ENCODE peak calls at places on chromosomes 5 and 9, in ten cellular contexts. One of them, this sample, is unnamed.

GRCh38 chr5:173767580-173768266 is 120.4 kb upstream of the CPEB4 start:
- DNase-seq in Ammon's horn: no peak
- DNase-seq in BE2C: no peak
- DNase-seq in breast epithelium: no peak
- DNase-seq in iPS-NIHi11: no peak
- DNase-seq in NCI-H774: no peak
- DNase-seq in colonic mucosa: no peak
- DNase-seq in T-helper 17 cell: no peak
- DNase-seq in activated T-cell treated with anti-CD3 and anti-CD28 coated beads for 48 hours: no peak
- DNase-seq in cardiac fibroblast: no peak
- DNase-seq in this sample: no peak

GRCh38 chr9:90810686-90811085 is 9.1 kb downstream of the SYK start:
- DNase-seq in Ammon's horn: no peak
- DNase-seq in BE2C: no peak
- DNase-seq in breast epithelium: no peak
- DNase-seq in iPS-NIHi11: no peak
- DNase-seq in NCI-H774: no peak
- DNase-seq in colonic mucosa: no peak
- DNase-seq in T-helper 17 cell: no peak
- DNase-seq in activated T-cell treated with anti-CD3 and anti-CD28 coated beads for 48 hours: no peak
- DNase-seq in cardiac fibroblast: no peak
- DNase-seq in this sample: no peak

GRCh38 chr5:125408582-125409069 is 662.2 kb upstream of the ZNF608 start:
- DNase-seq in Ammon's horn: no peak
- DNase-seq in BE2C: peak
- DNase-seq in breast epithelium: no peak
- DNase-seq in iPS-NIHi11: no peak
- DNase-seq in NCI-H774: no peak
- DNase-seq in colonic mucosa: peak
- DNase-seq in T-helper 17 cell: no peak
- DNase-seq in activated T-cell treated with anti-CD3 and anti-CD28 coated beads for 48 hours: no peak
- DNase-seq in cardiac fibroblast: peak
- DNase-seq in this sample: peak

GRCh38 chr9:35606726-35607125 is 1.7 kb downstream of the TESK1 start:
- DNase-seq in Ammon's horn: no peak
- DNase-seq in BE2C: no peak
- DNase-seq in breast epithelium: no peak
- DNase-seq in iPS-NIHi11: no peak
- DNase-seq in NCI-H774: no peak
- DNase-seq in colonic mucosa: no peak
- DNase-seq in T-helper 17 cell: no peak
- DNase-seq in activated T-cell treated with anti-CD3 and anti-CD28 coated beads for 48 hours: no peak
- DNase-seq in cardiac fibroblast: no peak
- DNase-seq in this sample: no peak

GRCh38 chr9:136937186-136938001 is 7.1 kb downstream of the FBXW5 start:
- DNase-seq in Ammon's horn: no peak
- DNase-seq in BE2C: no peak
- DNase-seq in breast epithelium: no peak
- DNase-seq in iPS-NIHi11: no peak
- DNase-seq in NCI-H774: no peak
- DNase-seq in colonic mucosa: no peak
- DNase-seq in T-helper 17 cell: no peak
- DNase-seq in activated T-cell treated with anti-CD3 and anti-CD28 coated beads for 48 hours: no peak
- DNase-seq in cardiac fibroblast: no peak
- DNase-seq in this sample: no peak

GRCh38 chr5:116573617-116574431 is 799 bp downstream of the SEMA6A start:
- DNase-seq in Ammon's horn: peak
- DNase-seq in BE2C: peak
- DNase-seq in breast epithelium: no peak
- DNase-seq in iPS-NIHi11: peak
- DNase-seq in NCI-H774: no peak
- DNase-seq in colonic mucosa: peak
- DNase-seq in T-helper 17 cell: no peak
- DNase-seq in activated T-cell treated with anti-CD3 and anti-CD28 coated beads for 48 hours: no peak
- DNase-seq in cardiac fibroblast: peak
- DNase-seq in this sample: peak

GRCh38 chr5:135715267-135716050 is 119.0 kb upstream of the SLC25A48 start:
- DNase-seq in Ammon's horn: no peak
- DNase-seq in BE2C: no peak
- DNase-seq in breast epithelium: no peak
- DNase-seq in iPS-NIHi11: no peak
- DNase-seq in NCI-H774: no peak
- DNase-seq in colonic mucosa: peak
- DNase-seq in T-helper 17 cell: no peak
- DNase-seq in activated T-cell treated with anti-CD3 and anti-CD28 coated beads for 48 hours: no peak
- DNase-seq in cardiac fibroblast: no peak
- DNase-seq in this sample: no peak

GRCh38 chr9:93684161-93684765 is 107.9 kb downstream of the PHF2 start:
- DNase-seq in Ammon's horn: no peak
- DNase-seq in BE2C: no peak
- DNase-seq in breast epithelium: peak
- DNase-seq in iPS-NIHi11: peak
- DNase-seq in NCI-H774: no peak
- DNase-seq in colonic mucosa: peak
- DNase-seq in T-helper 17 cell: no peak
- DNase-seq in activated T-cell treated with anti-CD3 and anti-CD28 coated beads for 48 hours: no peak
- DNase-seq in cardiac fibroblast: no peak
- DNase-seq in this sample: no peak

GRCh38 chr9:33517373-33517772 is 6.7 kb upstream of the ANKRD18B start:
- DNase-seq in Ammon's horn: peak
- DNase-seq in BE2C: peak
- DNase-seq in breast epithelium: no peak
- DNase-seq in iPS-NIHi11: peak
- DNase-seq in NCI-H774: no peak
- DNase-seq in colonic mucosa: no peak
- DNase-seq in T-helper 17 cell: no peak
- DNase-seq in activated T-cell treated with anti-CD3 and anti-CD28 coated beads for 48 hours: no peak
- DNase-seq in cardiac fibroblast: peak
- DNase-seq in this sample: peak

GRCh38 chr9:21153688-21154608 is 12.3 kb upstream of the IFNW1 start:
- DNase-seq in Ammon's horn: peak
- DNase-seq in BE2C: no peak
- DNase-seq in breast epithelium: no peak
- DNase-seq in iPS-NIHi11: peak
- DNase-seq in NCI-H774: peak
- DNase-seq in colonic mucosa: no peak
- DNase-seq in T-helper 17 cell: no peak
- DNase-seq in activated T-cell treated with anti-CD3 and anti-CD28 coated beads for 48 hours: no peak
- DNase-seq in cardiac fibroblast: peak
- DNase-seq in this sample: peak

GRCh38 chr5:133232011-133232410 is 180.2 kb downstream of the HSPA4 start:
- DNase-seq in Ammon's horn: no peak
- DNase-seq in BE2C: no peak
- DNase-seq in breast epithelium: no peak
- DNase-seq in iPS-NIHi11: no peak
- DNase-seq in NCI-H774: no peak
- DNase-seq in colonic mucosa: peak
- DNase-seq in T-helper 17 cell: no peak
- DNase-seq in activated T-cell treated with anti-CD3 and anti-CD28 coated beads for 48 hours: no peak
- DNase-seq in cardiac fibroblast: no peak
- DNase-seq in this sample: no peak

GRCh38 chr5:43000198-43000840 is 39.8 kb downstream of the ANXA2R start:
- DNase-seq in Ammon's horn: no peak
- DNase-seq in BE2C: no peak
- DNase-seq in breast epithelium: no peak
- DNase-seq in iPS-NIHi11: peak
- DNase-seq in NCI-H774: no peak
- DNase-seq in colonic mucosa: no peak
- DNase-seq in T-helper 17 cell: no peak
- DNase-seq in activated T-cell treated with anti-CD3 and anti-CD28 coated beads for 48 hours: no peak
- DNase-seq in cardiac fibroblast: peak
- DNase-seq in this sample: peak

GRCh38 chr9:87725900-87726709 is at the start of gene CTSL:
- DNase-seq in Ammon's horn: peak
- DNase-seq in BE2C: peak
- DNase-seq in breast epithelium: peak
- DNase-seq in iPS-NIHi11: peak
- DNase-seq in NCI-H774: no peak
- DNase-seq in colonic mucosa: peak
- DNase-seq in T-helper 17 cell: no peak
- DNase-seq in activated T-cell treated with anti-CD3 and anti-CD28 coated beads for 48 hours: peak
- DNase-seq in cardiac fibroblast: peak
- DNase-seq in this sample: peak

GRCh38 chr5:115770466-115770865 is 46.0 kb downstream of the CDO1 start:
- DNase-seq in Ammon's horn: no peak
- DNase-seq in BE2C: peak
- DNase-seq in breast epithelium: no peak
- DNase-seq in iPS-NIHi11: peak
- DNase-seq in NCI-H774: no peak
- DNase-seq in colonic mucosa: peak
- DNase-seq in T-helper 17 cell: no peak
- DNase-seq in activated T-cell treated with anti-CD3 and anti-CD28 coated beads for 48 hours: no peak
- DNase-seq in cardiac fibroblast: no peak
- DNase-seq in this sample: no peak

GRCh38 chr9:101418518-101419111 is 17.0 kb downstream of the ALDOB start:
- DNase-seq in Ammon's horn: no peak
- DNase-seq in BE2C: no peak
- DNase-seq in breast epithelium: no peak
- DNase-seq in iPS-NIHi11: no peak
- DNase-seq in NCI-H774: no peak
- DNase-seq in colonic mucosa: no peak
- DNase-seq in T-helper 17 cell: no peak
- DNase-seq in activated T-cell treated with anti-CD3 and anti-CD28 coated beads for 48 hours: no peak
- DNase-seq in cardiac fibroblast: no peak
- DNase-seq in this sample: peak

GRCh38 chr9:126347093-126347492 is 20.5 kb downstream of the MVB12B start:
- DNase-seq in Ammon's horn: no peak
- DNase-seq in BE2C: no peak
- DNase-seq in breast epithelium: no peak
- DNase-seq in iPS-NIHi11: no peak
- DNase-seq in NCI-H774: no peak
- DNase-seq in colonic mucosa: no peak
- DNase-seq in T-helper 17 cell: no peak
- DNase-seq in activated T-cell treated with anti-CD3 and anti-CD28 coated beads for 48 hours: no peak
- DNase-seq in cardiac fibroblast: no peak
- DNase-seq in this sample: no peak

GRCh38 chr9:131809941-131810344 is 70.1 kb upstream of the RAPGEF1 start:
- DNase-seq in Ammon's horn: peak
- DNase-seq in BE2C: no peak
- DNase-seq in breast epithelium: no peak
- DNase-seq in iPS-NIHi11: no peak
- DNase-seq in NCI-H774: no peak
- DNase-seq in colonic mucosa: no peak
- DNase-seq in T-helper 17 cell: no peak
- DNase-seq in activated T-cell treated with anti-CD3 and anti-CD28 coated beads for 48 hours: no peak
- DNase-seq in cardiac fibroblast: peak
- DNase-seq in this sample: peak

GRCh38 chr9:36074055-36074454 is 37.3 kb downstream of the RECK start:
- DNase-seq in Ammon's horn: no peak
- DNase-seq in BE2C: no peak
- DNase-seq in breast epithelium: no peak
- DNase-seq in iPS-NIHi11: no peak
- DNase-seq in NCI-H774: no peak
- DNase-seq in colonic mucosa: no peak
- DNase-seq in T-helper 17 cell: no peak
- DNase-seq in activated T-cell treated with anti-CD3 and anti-CD28 coated beads for 48 hours: no peak
- DNase-seq in cardiac fibroblast: no peak
- DNase-seq in this sample: no peak

GRCh38 chr5:59126665-59127354 is 543.9 kb downstream of the RAB3C start:
- DNase-seq in Ammon's horn: peak
- DNase-seq in BE2C: peak
- DNase-seq in breast epithelium: no peak
- DNase-seq in iPS-NIHi11: no peak
- DNase-seq in NCI-H774: no peak
- DNase-seq in colonic mucosa: no peak
- DNase-seq in T-helper 17 cell: no peak
- DNase-seq in activated T-cell treated with anti-CD3 and anti-CD28 coated beads for 48 hours: no peak
- DNase-seq in cardiac fibroblast: peak
- DNase-seq in this sample: peak

GRCh38 chr9:98547606-98548005 is 161.1 kb downstream of the GABBR2 start:
- DNase-seq in Ammon's horn: no peak
- DNase-seq in BE2C: no peak
- DNase-seq in breast epithelium: no peak
- DNase-seq in iPS-NIHi11: no peak
- DNase-seq in NCI-H774: no peak
- DNase-seq in colonic mucosa: no peak
- DNase-seq in T-helper 17 cell: no peak
- DNase-seq in activated T-cell treated with anti-CD3 and anti-CD28 coated beads for 48 hours: no peak
- DNase-seq in cardiac fibroblast: no peak
- DNase-seq in this sample: no peak

GRCh38 chr5:112146323-112146848 is 272.7 kb downstream of the EPB41L4A start:
- DNase-seq in Ammon's horn: no peak
- DNase-seq in BE2C: no peak
- DNase-seq in breast epithelium: no peak
- DNase-seq in iPS-NIHi11: no peak
- DNase-seq in NCI-H774: no peak
- DNase-seq in colonic mucosa: no peak
- DNase-seq in T-helper 17 cell: no peak
- DNase-seq in activated T-cell treated with anti-CD3 and anti-CD28 coated beads for 48 hours: no peak
- DNase-seq in cardiac fibroblast: peak
- DNase-seq in this sample: peak

GRCh38 chr9:93669116-93669957 is 93.0 kb downstream of the PHF2 start:
- DNase-seq in Ammon's horn: no peak
- DNase-seq in BE2C: peak
- DNase-seq in breast epithelium: peak
- DNase-seq in iPS-NIHi11: no peak
- DNase-seq in NCI-H774: no peak
- DNase-seq in colonic mucosa: peak
- DNase-seq in T-helper 17 cell: peak
- DNase-seq in activated T-cell treated with anti-CD3 and anti-CD28 coated beads for 48 hours: no peak
- DNase-seq in cardiac fibroblast: no peak
- DNase-seq in this sample: no peak

GRCh38 chr5:141934099-141934844 is 10.6 kb downstream of the DELE1 start:
- DNase-seq in Ammon's horn: no peak
- DNase-seq in BE2C: peak
- DNase-seq in breast epithelium: no peak
- DNase-seq in iPS-NIHi11: no peak
- DNase-seq in NCI-H774: peak
- DNase-seq in colonic mucosa: peak
- DNase-seq in T-helper 17 cell: no peak
- DNase-seq in activated T-cell treated with anti-CD3 and anti-CD28 coated beads for 48 hours: no peak
- DNase-seq in cardiac fibroblast: peak
- DNase-seq in this sample: no peak

GRCh38 chr9:134570151-134570621 is 71.4 kb upstream of the COL5A1 start:
- DNase-seq in Ammon's horn: no peak
- DNase-seq in BE2C: no peak
- DNase-seq in breast epithelium: peak
- DNase-seq in iPS-NIHi11: peak
- DNase-seq in NCI-H774: no peak
- DNase-seq in colonic mucosa: no peak
- DNase-seq in T-helper 17 cell: no peak
- DNase-seq in activated T-cell treated with anti-CD3 and anti-CD28 coated beads for 48 hours: no peak
- DNase-seq in cardiac fibroblast: no peak
- DNase-seq in this sample: no peak

GRCh38 chr5:132020568-132021339 is 9.3 kb upstream of the ACSL6 start:
- DNase-seq in Ammon's horn: no peak
- DNase-seq in BE2C: no peak
- DNase-seq in breast epithelium: no peak
- DNase-seq in iPS-NIHi11: no peak
- DNase-seq in NCI-H774: no peak
- DNase-seq in colonic mucosa: peak
- DNase-seq in T-helper 17 cell: no peak
- DNase-seq in activated T-cell treated with anti-CD3 and anti-CD28 coated beads for 48 hours: no peak
- DNase-seq in cardiac fibroblast: no peak
- DNase-seq in this sample: no peak

GRCh38 chr5:179129607-179130071 is 69.5 kb downstream of the ZNF354C start:
- DNase-seq in Ammon's horn: no peak
- DNase-seq in BE2C: no peak
- DNase-seq in breast epithelium: peak
- DNase-seq in iPS-NIHi11: no peak
- DNase-seq in NCI-H774: no peak
- DNase-seq in colonic mucosa: no peak
- DNase-seq in T-helper 17 cell: no peak
- DNase-seq in activated T-cell treated with anti-CD3 and anti-CD28 coated beads for 48 hours: no peak
- DNase-seq in cardiac fibroblast: no peak
- DNase-seq in this sample: no peak

GRCh38 chr9:126592461-126592860 is 21.3 kb upstream of the LMX1B start:
- DNase-seq in Ammon's horn: no peak
- DNase-seq in BE2C: no peak
- DNase-seq in breast epithelium: no peak
- DNase-seq in iPS-NIHi11: no peak
- DNase-seq in NCI-H774: no peak
- DNase-seq in colonic mucosa: no peak
- DNase-seq in T-helper 17 cell: no peak
- DNase-seq in activated T-cell treated with anti-CD3 and anti-CD28 coated beads for 48 hours: no peak
- DNase-seq in cardiac fibroblast: no peak
- DNase-seq in this sample: no peak

GRCh38 chr9:133429641-133430161 is 7.5 kb downstream of the ADAMTS13 start:
- DNase-seq in Ammon's horn: no peak
- DNase-seq in BE2C: peak
- DNase-seq in breast epithelium: no peak
- DNase-seq in iPS-NIHi11: peak
- DNase-seq in NCI-H774: no peak
- DNase-seq in colonic mucosa: peak
- DNase-seq in T-helper 17 cell: no peak
- DNase-seq in activated T-cell treated with anti-CD3 and anti-CD28 coated beads for 48 hours: no peak
- DNase-seq in cardiac fibroblast: peak
- DNase-seq in this sample: peak